ENCODE peak calls at places on chromosomes 11 and 22, in nine cellular contexts. W is ELR; E is endothelial cell of umbilical vein; A is stimulated activated CD4-positive, alpha-beta T cell treated with anti-CD3 and anti-CD28 coated beads, Interleukin-15, amount 100 ng/mL, for 24 hours; F is frontal cortex; Y is adipocyte; Z is fibroblast of lung; K is skeletal muscle cell; V is stimulated activated naive CD4-positive, alpha-beta T cell treated with Interleukin-2 at 50 U/mL for 16 hours. Q is an unnamed sample.

GRCh38 chr11:23021287-23021863 is 161.1 kb upstream of the CCDC179 start:
- DNase-seq in K (no peak), E (peak; percentile 33), F (no peak), V (no peak), Z (peak; percentile 50), A (peak; percentile 4), Y (peak; percentile 78), W (peak; percentile 54), Q (peak; percentile 24)

GRCh38 chr11:66692446-66692845 is 14.8 kb upstream of the RBM4B start:
- DNase-seq in K (no peak), W (no peak), F (no peak), A (no peak), Z (no peak), E (no peak), Y (no peak), V (no peak), Q (no peak)

GRCh38 chr11:16346975-16347374 is 9.4 kb downstream of the SOX6 start:
- DNase-seq in E (no peak), A (no peak), W (no peak), Z (peak; percentile 5), K (peak; percentile 34), F (no peak), Y (peak; percentile 61), V (no peak), Q (no peak)

GRCh38 chr11:68505596-68505995 is 45.0 kb downstream of the PPP6R3 start:
- DNase-seq in E (no peak), F (no peak), K (no peak), A (no peak), W (peak; percentile 19), Z (no peak), V (no peak), Y (peak; percentile 24), Q (no peak)

GRCh38 chr11:12213920-12214319 is 103.5 kb downstream of the MICAL2 start:
- DNase-seq in F (no peak), W (peak; percentile 87), E (peak; percentile 34), K (no peak), Z (peak; percentile 68), V (no peak), Y (peak; percentile 72), A (no peak), Q (no peak)

GRCh38 chr11:31641477-31642062 is 132.0 kb downstream of the ELP4 start:
- DNase-seq in V (no peak), E (peak; percentile 41), W (peak; percentile 67), Z (peak; percentile 43), K (no peak), Y (peak; percentile 56), A (peak; percentile 1), F (no peak), Q (no peak)

GRCh38 chr22:49727191-49727880 is 100.3 kb downstream of the BRD1 start:
- DNase-seq in W (no peak), F (no peak), V (no peak), K (no peak), Y (no peak), A (no peak), E (no peak), Z (no peak), Q (no peak)

GRCh38 chr11:19201737-19202605 is at the start of gene CSRP3:
- DNase-seq in E (no peak), A (no peak), V (no peak), F (no peak), K (no peak), Z (no peak), Y (no peak), W (no peak), Q (no peak)

GRCh38 chr11:9089636-9090035 is 1.8 kb downstream of the SCUBE2 start:
- DNase-seq in W (no peak), K (no peak), Z (no peak), V (no peak), E (no peak), F (no peak), A (no peak), Y (no peak), Q (no peak)

GRCh38 chr22:45886502-45886901 is 90.5 kb downstream of the WNT7B start:
- DNase-seq in V (no peak), E (no peak), K (no peak), A (no peak), F (no peak), W (no peak), Z (no peak), Y (no peak), Q (no peak)

GRCh38 chr11:8754241-8754640 is 71.6 kb downstream of the RPL27A start:
- DNase-seq in W (peak; percentile 14), V (no peak), F (no peak), A (no peak), K (no peak), Y (no peak), E (no peak), Z (peak; percentile 12), Q (no peak)

Q was measured in DND-41.